ENCODE peak calls at places on chromosomes 1 and 21, in seven cellular contexts. I is frontal cortex, B is NCI-H510A treated with DMSO at 0.1 percent for 48 hours, E is fibroblast of lung, P is A172, L is ELR, V is neural crest cell. F is an unnamed sample.

GRCh38 chr1:55259906-55260608 is 44.9 kb upstream of the USP24 start:
- DNase-seq in B (no peak), I (no peak), P (no peak), L (no peak), E (no peak), V (no peak), F (no peak)

GRCh38 chr1:64043976-64044375 is 159.4 kb upstream of the UBE2U start:
- DNase-seq in V (no peak), E (peak), B (no peak), P (peak), I (no peak), L (peak), F (no peak)

GRCh38 chr1:48025076-48025475 is 27.9 kb upstream of the TRABD2B start:
- DNase-seq in V (no peak), L (no peak), E (no peak), B (no peak), P (no peak), I (no peak), F (no peak)

GRCh38 chr1:91798241-91798648 is 87.7 kb downstream of the TGFBR3 start:
- DNase-seq in B (no peak), L (no peak), E (no peak), P (no peak), V (no peak), I (no peak), F (no peak)

GRCh38 chr1:19689131-19689757 is 24.6 kb downstream of the HTR6 start:
- DNase-seq in P (no peak), B (no peak), E (no peak), L (no peak), I (peak), V (no peak), F (no peak)

GRCh38 chr1:234670936-234671628 is 61.1 kb upstream of the IRF2BP2 start:
- DNase-seq in V (no peak), L (no peak), E (no peak), B (peak), I (no peak), P (no peak), F (no peak)

GRCh38 chr1:230144010-230144614 is 77.1 kb downstream of the GALNT2 start:
- DNase-seq in L (no peak), V (no peak), I (no peak), P (no peak), B (peak), E (no peak), F (no peak)

GRCh38 chr1:41773144-41773571 is 145.6 kb downstream of the HIVEP3 start:
- DNase-seq in B (no peak), V (no peak), P (peak), E (peak), I (no peak), L (peak), F (no peak)

GRCh38 chr1:163060343-163061007 is 8.7 kb upstream of the RGS4 start:
- DNase-seq in L (no peak), P (no peak), V (no peak), B (no peak), I (no peak), E (no peak), F (no peak)

GRCh38 chr1:31755197-31755611 is 8.9 kb downstream of the ADGRB2 start:
- DNase-seq in B (no peak), P (no peak), V (no peak), L (peak), E (no peak), I (no peak), F (no peak)

GRCh38 chr21:32457360-32457840 is 44.9 kb downstream of the EVA1C start:
- DNase-seq in I (peak), B (no peak), V (no peak), L (peak), E (no peak), P (peak), F (peak)

F was measured in colonic mucosa.